ENCODE peak calls at places on chromosomes 6 and 20, in six cellular contexts. One of them, this sample, is unnamed.

GRCh38 chr6:25359191-25359861 is 80.2 kb downstream of the CARMIL1 start:
- DNase-seq in activated T-cell treated with anti-CD3 and anti-CD28 coated beads, Interleukin-2, amount 50 U/mL, for 4 hours: no peak
- DNase-seq in DMS 273 treated with DMSO at 0.1 percent for 48 hours: no peak
- DNase-seq in cardiac fibroblast: peak; percentile 56
- DNase-seq in NCI-H460: no peak
- DNase-seq in HFFc6: peak; percentile 81
- DNase-seq in this sample: peak; percentile 52

GRCh38 chr6:14321992-14322772 is 204.6 kb downstream of the CD83 start:
- DNase-seq in HFFc6: no peak
- DNase-seq in NCI-H460: peak; percentile 2
- DNase-seq in activated T-cell treated with anti-CD3 and anti-CD28 coated beads, Interleukin-2, amount 50 U/mL, for 4 hours: no peak
- DNase-seq in DMS 273 treated with DMSO at 0.1 percent for 48 hours: no peak
- DNase-seq in cardiac fibroblast: no peak
- DNase-seq in this sample: no peak

GRCh38 chr6:112781236-112781635 is 434.1 kb downstream of the RFPL4B start:
- DNase-seq in HFFc6: no peak
- DNase-seq in NCI-H460: no peak
- DNase-seq in DMS 273 treated with DMSO at 0.1 percent for 48 hours: no peak
- DNase-seq in activated T-cell treated with anti-CD3 and anti-CD28 coated beads, Interleukin-2, amount 50 U/mL, for 4 hours: no peak
- DNase-seq in cardiac fibroblast: peak; percentile 60
- DNase-seq in this sample: no peak

GRCh38 chr6:163679012-163679660 is 264.6 kb downstream of the QKI start:
- DNase-seq in HFFc6: no peak
- DNase-seq in NCI-H460: no peak
- DNase-seq in cardiac fibroblast: no peak
- DNase-seq in activated T-cell treated with anti-CD3 and anti-CD28 coated beads, Interleukin-2, amount 50 U/mL, for 4 hours: no peak
- DNase-seq in DMS 273 treated with DMSO at 0.1 percent for 48 hours: no peak
- DNase-seq in this sample: no peak

GRCh38 chr20:63698739-63699465 is 2.5 kb downstream of the TNFRSF6B start:
- DNase-seq in activated T-cell treated with anti-CD3 and anti-CD28 coated beads, Interleukin-2, amount 50 U/mL, for 4 hours: peak; percentile 33
- DNase-seq in HFFc6: peak; percentile 72
- DNase-seq in NCI-H460: no peak
- DNase-seq in DMS 273 treated with DMSO at 0.1 percent for 48 hours: no peak
- DNase-seq in cardiac fibroblast: peak; percentile 95
- DNase-seq in this sample: peak; percentile 20

GRCh38 chr20:59961423-59961822 is 3.2 kb downstream of the CDH26 start:
- DNase-seq in cardiac fibroblast: no peak
- DNase-seq in NCI-H460: no peak
- DNase-seq in HFFc6: no peak
- DNase-seq in activated T-cell treated with anti-CD3 and anti-CD28 coated beads, Interleukin-2, amount 50 U/mL, for 4 hours: no peak
- DNase-seq in DMS 273 treated with DMSO at 0.1 percent for 48 hours: no peak
- DNase-seq in this sample: no peak

GRCh38 chr6:3788408-3789017 is 37.0 kb upstream of the PXDC1 start:
- DNase-seq in NCI-H460: no peak
- DNase-seq in HFFc6: no peak
- DNase-seq in DMS 273 treated with DMSO at 0.1 percent for 48 hours: no peak
- DNase-seq in activated T-cell treated with anti-CD3 and anti-CD28 coated beads, Interleukin-2, amount 50 U/mL, for 4 hours: no peak
- DNase-seq in cardiac fibroblast: no peak
- DNase-seq in this sample: no peak

GRCh38 chr6:102619585-102619984 is 1226.1 kb downstream of the GRIK2 start:
- DNase-seq in cardiac fibroblast: peak; percentile 5
- DNase-seq in HFFc6: no peak
- DNase-seq in NCI-H460: peak; percentile 13
- DNase-seq in DMS 273 treated with DMSO at 0.1 percent for 48 hours: no peak
- DNase-seq in activated T-cell treated with anti-CD3 and anti-CD28 coated beads, Interleukin-2, amount 50 U/mL, for 4 hours: no peak
- DNase-seq in this sample: peak; percentile 14

GRCh38 chr6:100881707-100882040 is 545 bp upstream of the ASCC3 start:
- DNase-seq in cardiac fibroblast: no peak
- DNase-seq in NCI-H460: no peak
- DNase-seq in activated T-cell treated with anti-CD3 and anti-CD28 coated beads, Interleukin-2, amount 50 U/mL, for 4 hours: no peak
- DNase-seq in HFFc6: no peak
- DNase-seq in DMS 273 treated with DMSO at 0.1 percent for 48 hours: no peak
- DNase-seq in this sample: no peak

GRCh38 chr6:52511572-52512151 is 65.2 kb downstream of the TRAM2 start:
- DNase-seq in DMS 273 treated with DMSO at 0.1 percent for 48 hours: no peak
- DNase-seq in HFFc6: peak; percentile 65
- DNase-seq in cardiac fibroblast: peak; percentile 78
- DNase-seq in NCI-H460: no peak
- DNase-seq in activated T-cell treated with anti-CD3 and anti-CD28 coated beads, Interleukin-2, amount 50 U/mL, for 4 hours: no peak
- DNase-seq in this sample: no peak

GRCh38 chr6:2862712-2863174 is 21.1 kb upstream of the SERPINB1 start:
- DNase-seq in DMS 273 treated with DMSO at 0.1 percent for 48 hours: no peak
- DNase-seq in HFFc6: no peak
- DNase-seq in cardiac fibroblast: no peak
- DNase-seq in NCI-H460: no peak
- DNase-seq in activated T-cell treated with anti-CD3 and anti-CD28 coated beads, Interleukin-2, amount 50 U/mL, for 4 hours: no peak
- DNase-seq in this sample: no peak

GRCh38 chr6:158677906-158678305 is 28.1 kb downstream of the SYTL3 start:
- DNase-seq in DMS 273 treated with DMSO at 0.1 percent for 48 hours: no peak
- DNase-seq in HFFc6: no peak
- DNase-seq in activated T-cell treated with anti-CD3 and anti-CD28 coated beads, Interleukin-2, amount 50 U/mL, for 4 hours: no peak
- DNase-seq in cardiac fibroblast: no peak
- DNase-seq in NCI-H460: no peak
- DNase-seq in this sample: no peak

GRCh38 chr20:8424010-8424409 is 291.9 kb downstream of the PLCB1 start:
- DNase-seq in DMS 273 treated with DMSO at 0.1 percent for 48 hours: no peak
- DNase-seq in activated T-cell treated with anti-CD3 and anti-CD28 coated beads, Interleukin-2, amount 50 U/mL, for 4 hours: no peak
- DNase-seq in HFFc6: peak; percentile 48
- DNase-seq in NCI-H460: no peak
- DNase-seq in cardiac fibroblast: peak; percentile 59
- DNase-seq in this sample: no peak